ENCODE peak calls at places on chromosomes 7 and 10, in four cellular contexts. One of them, this sample, is unnamed.

GRCh38 chr10:123154943-123155505 is 822 bp downstream of the BUB3 start:
- DNase-seq in activated T-cell treated with anti-CD3 and anti-CD28 coated beads for 1 hour: no peak
- DNase-seq in MV-4-11: no peak
- DNase-seq in upper lobe of right lung: peak
- DNase-seq in this sample: no peak

GRCh38 chr10:129851941-129852650 is 112.0 kb downstream of the EBF3 start:
- DNase-seq in activated T-cell treated with anti-CD3 and anti-CD28 coated beads for 1 hour: no peak
- DNase-seq in MV-4-11: no peak
- DNase-seq in upper lobe of right lung: no peak
- DNase-seq in this sample: no peak

GRCh38 chr10:97380513-97380912 is 20.6 kb downstream of the RRP12 start:
- DNase-seq in activated T-cell treated with anti-CD3 and anti-CD28 coated beads for 1 hour: no peak
- DNase-seq in MV-4-11: no peak
- DNase-seq in upper lobe of right lung: no peak
- DNase-seq in this sample: no peak

GRCh38 chr7:17878621-17879020 is 61.7 kb downstream of the SNX13 start:
- DNase-seq in activated T-cell treated with anti-CD3 and anti-CD28 coated beads for 1 hour: no peak
- DNase-seq in MV-4-11: no peak
- DNase-seq in upper lobe of right lung: no peak
- DNase-seq in this sample: no peak

GRCh38 chr7:111240371-111240770 is 149.4 kb downstream of the LRRN3 start:
- DNase-seq in activated T-cell treated with anti-CD3 and anti-CD28 coated beads for 1 hour: no peak
- DNase-seq in MV-4-11: no peak
- DNase-seq in upper lobe of right lung: no peak
- DNase-seq in this sample: no peak

GRCh38 chr7:50352282-50352681 is 47.8 kb downstream of the IKZF1 start:
- DNase-seq in activated T-cell treated with anti-CD3 and anti-CD28 coated beads for 1 hour: no peak
- DNase-seq in MV-4-11: peak
- DNase-seq in upper lobe of right lung: no peak
- DNase-seq in this sample: no peak

GRCh38 chr10:114255227-114255626 is 16.2 kb downstream of the VWA2 start:
- DNase-seq in activated T-cell treated with anti-CD3 and anti-CD28 coated beads for 1 hour: no peak
- DNase-seq in MV-4-11: no peak
- DNase-seq in upper lobe of right lung: no peak
- DNase-seq in this sample: no peak

GRCh38 chr7:159099217-159099655 is 45.4 kb downstream of the VIPR2 start:
- DNase-seq in activated T-cell treated with anti-CD3 and anti-CD28 coated beads for 1 hour: no peak
- DNase-seq in MV-4-11: no peak
- DNase-seq in upper lobe of right lung: peak
- DNase-seq in this sample: no peak

GRCh38 chr10:118621304-118621942 is 26.0 kb upstream of the PRLHR start:
- DNase-seq in activated T-cell treated with anti-CD3 and anti-CD28 coated beads for 1 hour: no peak
- DNase-seq in MV-4-11: no peak
- DNase-seq in upper lobe of right lung: no peak
- DNase-seq in this sample: no peak

GRCh38 chr10:14459670-14460069 is 128.9 kb upstream of the FRMD4A start:
- DNase-seq in activated T-cell treated with anti-CD3 and anti-CD28 coated beads for 1 hour: no peak
- DNase-seq in MV-4-11: no peak
- DNase-seq in upper lobe of right lung: no peak
- DNase-seq in this sample: no peak

GRCh38 chr10:47029181-47029971 is 118.1 kb downstream of the PTPN20 start:
- DNase-seq in activated T-cell treated with anti-CD3 and anti-CD28 coated beads for 1 hour: no peak
- DNase-seq in MV-4-11: no peak
- DNase-seq in upper lobe of right lung: peak
- DNase-seq in this sample: no peak

GRCh38 chr10:117004627-117005453 is at the start of gene SHTN1:
- DNase-seq in activated T-cell treated with anti-CD3 and anti-CD28 coated beads for 1 hour: no peak
- DNase-seq in MV-4-11: peak
- DNase-seq in upper lobe of right lung: peak
- DNase-seq in this sample: peak

GRCh38 chr7:101922631-101923275 is 105.3 kb downstream of the CUX1 start:
- DNase-seq in activated T-cell treated with anti-CD3 and anti-CD28 coated beads for 1 hour: no peak
- DNase-seq in MV-4-11: no peak
- DNase-seq in upper lobe of right lung: no peak
- DNase-seq in this sample: no peak

GRCh38 chr7:121244120-121244865 is 84.5 kb upstream of the WNT16 start:
- DNase-seq in activated T-cell treated with anti-CD3 and anti-CD28 coated beads for 1 hour: no peak
- DNase-seq in MV-4-11: peak
- DNase-seq in upper lobe of right lung: no peak
- DNase-seq in this sample: no peak

GRCh38 chr10:73183882-73184281 is 16.0 kb downstream of the FAM149B1 start:
- DNase-seq in activated T-cell treated with anti-CD3 and anti-CD28 coated beads for 1 hour: no peak
- DNase-seq in MV-4-11: no peak
- DNase-seq in upper lobe of right lung: no peak
- DNase-seq in this sample: no peak

GRCh38 chr7:55556031-55556430 is 16.3 kb downstream of the VOPP1 start:
- DNase-seq in activated T-cell treated with anti-CD3 and anti-CD28 coated beads for 1 hour: no peak
- DNase-seq in MV-4-11: no peak
- DNase-seq in upper lobe of right lung: no peak
- DNase-seq in this sample: no peak

GRCh38 chr7:14332155-14332554 is 342.7 kb upstream of the ETV1 start:
- DNase-seq in activated T-cell treated with anti-CD3 and anti-CD28 coated beads for 1 hour: no peak
- DNase-seq in MV-4-11: no peak
- DNase-seq in upper lobe of right lung: no peak
- DNase-seq in this sample: no peak

GRCh38 chr10:79491171-79491835 is 21.0 kb upstream of the EIF5AL1 start:
- DNase-seq in activated T-cell treated with anti-CD3 and anti-CD28 coated beads for 1 hour: no peak
- DNase-seq in MV-4-11: peak
- DNase-seq in upper lobe of right lung: no peak
- DNase-seq in this sample: peak

This sample was measured in NB4.